ENCODE peak calls at places on chromosomes 6 and 20, in five cellular contexts. U is kidney tubule cell, K is tibial artery, S is heart left ventricle, Q is T-cell. P is an unnamed sample.

GRCh38 chr6:170083236-170084051 is 207.4 kb downstream of the DLL1 start:
- DNase-seq in U (no peak), K (no peak), S (no peak), Q (no peak), P (no peak)

GRCh38 chr6:137823826-137824501 is 43.1 kb upstream of the TNFAIP3 start:
- DNase-seq in U (peak), K (peak), S (peak), Q (peak), P (peak)

GRCh38 chr6:43770417-43771209 is 602 bp downstream of the VEGFA start:
- DNase-seq in U (peak), K (peak), S (peak), Q (no peak), P (peak)

GRCh38 chr20:44743080-44743701 is 2.5 kb upstream of the KCNK15 start:
- DNase-seq in U (no peak), K (no peak), S (no peak), Q (no peak), P (no peak)

GRCh38 chr20:62985089-62985778 is 21.5 kb downstream of the BHLHE23 start:
- DNase-seq in U (no peak), K (no peak), S (peak), Q (no peak), P (no peak)

GRCh38 chr6:166490671-166491500 is 95.6 kb downstream of the RAMACL start:
- DNase-seq in U (peak), K (no peak), S (peak), Q (no peak), P (no peak)

GRCh38 chr6:104483225-104483834 is 376.4 kb downstream of the HACE1 start:
- DNase-seq in U (no peak), K (no peak), S (no peak), Q (no peak), P (no peak)

GRCh38 chr6:17656092-17656491 is 50.6 kb downstream of the NUP153 start:
- DNase-seq in U (no peak), K (no peak), S (no peak), Q (no peak), P (no peak)

GRCh38 chr6:38476141-38476540 is 163.6 kb downstream of the BTBD9 start:
- DNase-seq in U (no peak), K (no peak), S (no peak), Q (no peak), P (no peak)

GRCh38 chr6:3789018-3789895 is 37.7 kb upstream of the PXDC1 start:
- DNase-seq in U (peak), K (no peak), S (no peak), Q (no peak), P (no peak)

GRCh38 chr6:37517411-37517812 is 17.7 kb upstream of the CCDC167 start:
- DNase-seq in U (no peak), K (no peak), S (no peak), Q (peak), P (peak)

GRCh38 chr6:133499662-133500061 is 258.5 kb downstream of the EYA4 start:
- DNase-seq in U (no peak), K (no peak), S (peak), Q (no peak), P (no peak)